ENCODE peak calls at places on chromosomes 16 and 17, in five cellular contexts. L, U, P, M and A are unnamed samples.

GRCh38 chr16:1580956-1581355 is 30.9 kb downstream of the IFT140 start:
- DNase-seq in M (no peak), L (no peak), U (no peak), P (no peak), A (no peak)

GRCh38 chr17:17052462-17053221 is 10.4 kb downstream of the MPRIP start:
- DNase-seq in M (no peak), P (peak), U (no peak), L (no peak), A (no peak)

GRCh38 chr16:57802635-57803412 is 533 bp upstream of the KIFC3 start:
- DNase-seq in U (no peak), L (no peak), P (no peak), M (no peak), A (no peak)

GRCh38 chr16:76277099-76278030 is at the start of gene CNTNAP4:
- DNase-seq in P (no peak), L (peak), M (no peak), U (peak), A (no peak)

GRCh38 chr17:42675984-42676423 is 790 bp downstream of the PLEKHH3 start:
- DNase-seq in U (no peak), P (peak), M (no peak), L (peak), A (no peak)

GRCh38 chr17:4810696-4811289 is 3.8 kb downstream of the PLD2 start:
- DNase-seq in P (no peak), M (no peak), U (no peak), L (no peak), A (no peak)

GRCh38 chr16:24129412-24129918 is 126.7 kb upstream of the CACNG3 start:
- DNase-seq in U (no peak), L (no peak), P (no peak), M (no peak), A (no peak)

GRCh38 chr17:14196337-14196997 is 40.2 kb downstream of the CDRT15 start:
- DNase-seq in L (no peak), M (no peak), U (no peak), P (no peak), A (no peak)

GRCh38 chr16:71364306-71364705 is 5.8 kb downstream of the CALB2 start:
- DNase-seq in P (no peak), L (peak), U (peak), M (no peak), A (no peak)

GRCh38 chr17:45818041-45818440 is 26.6 kb upstream of the SPPL2C start:
- DNase-seq in L (no peak), P (peak), U (no peak), M (no peak), A (no peak)

GRCh38 chr17:63519972-63520882 is 2.9 kb upstream of the KCNH6 start:
- DNase-seq in M (no peak), L (no peak), P (no peak), U (no peak), A (no peak)

GRCh38 chr16:14377326-14377725 is 252.7 kb downstream of the PARN start:
- DNase-seq in M (no peak), P (no peak), L (no peak), U (no peak), A (no peak)

GRCh38 chr16:56506941-56507340 is 12.9 kb downstream of the BBS2 start:
- DNase-seq in L (peak), U (peak), P (no peak), M (no peak), A (no peak)

GRCh38 chr17:8838551-8839095 is 28.9 kb downstream of the PIK3R6 start:
- DNase-seq in L (no peak), P (no peak), U (no peak), M (no peak), A (no peak)

GRCh38 chr16:46629331-46629843 is 8.2 kb upstream of the SHCBP1 start:
- DNase-seq in U (peak), M (peak), P (no peak), L (peak), A (peak)

GRCh38 chr16:67248401-67249177 is at the start of gene SLC9A5:
- DNase-seq in P (peak), M (no peak), L (no peak), U (no peak), A (peak)

GRCh38 chr17:4599505-4600281 is 15.4 kb downstream of the SMTNL2 start:
- DNase-seq in M (no peak), P (no peak), U (peak), L (peak), A (no peak)

GRCh38 chr17:7408341-7408740 is 696 bp downstream of the NLGN2 start:
- DNase-seq in U (no peak), P (no peak), L (no peak), M (no peak), A (no peak)

GRCh38 chr17:74089869-74090464 is 113.5 kb upstream of the RPL38 start:
- DNase-seq in U (peak), P (peak), M (no peak), L (peak), A (peak)
- TF ChIP-seq CTCF in U (peak), P (peak), M (peak), L (peak), A (peak)

GRCh38 chr16:27273670-27274522 is 5.3 kb upstream of the NSMCE1 start:
- DNase-seq in P (no peak), U (no peak), M (no peak), L (no peak), A (no peak)
- TF ChIP-seq CTCF in P (no peak), U (no peak), M (no peak), L (no peak), A (no peak)

GRCh38 chr17:82668631-82669099 is 20.4 kb upstream of the WDR45B start:
- DNase-seq in U (peak), P (peak), L (peak), M (peak), A (peak)
- TF ChIP-seq CTCF in U (no peak), P (peak), L (peak), M (peak), A (peak)

GRCh38 chr16:68927016-68927415 is 83.7 kb downstream of the TANGO6 start:
- DNase-seq in M (no peak), P (no peak), L (no peak), U (no peak), A (no peak)
- TF ChIP-seq CTCF in M (no peak), P (no peak), L (no peak), U (no peak), A (no peak)